ENCODE peak calls at places on chromosomes 4 and X, in five cellular contexts. Q, Z, B, O and N are unnamed samples.

GRCh38 chr4:147733614-147734344 is 1.9 kb downstream of the ARHGAP10 start:
- DNase-seq in O (peak; percentile 22), B (peak; percentile 68), Z (no peak), Q (no peak), N (peak; percentile 66)

GRCh38 chr4:128166982-128167381 is 105.9 kb downstream of the LARP1B start:
- DNase-seq in Z (no peak), O (no peak), B (no peak), Q (no peak), N (no peak)

GRCh38 chr4:1554876-1555265 is 129.2 kb downstream of the FAM53A start:
- DNase-seq in Q (no peak), Z (no peak), B (no peak), O (no peak), N (no peak)

GRCh38 chr4:165355900-165356300 is 22.9 kb upstream of the CPE start:
- DNase-seq in Z (no peak), O (no peak), B (peak; percentile 50), Q (no peak), N (peak; percentile 81)

GRCh38 chrX:40012800-40013682 is 84.7 kb downstream of the BCOR start:
- DNase-seq in O (peak; percentile 43), B (peak; percentile 82), Z (peak; percentile 87), Q (peak; percentile 51), N (peak; percentile 49)

GRCh38 chr4:102868153-102868781 is 525 bp upstream of the CISD2 start:
- DNase-seq in B (no peak), Q (no peak), Z (peak; percentile 13), O (no peak), N (peak; percentile 28)

GRCh38 chrX:21958888-21959287 is 18.4 kb downstream of the SMS start:
- DNase-seq in O (no peak), B (peak; percentile 88), Q (no peak), Z (no peak), N (no peak)

GRCh38 chrX:144219035-144219434 is 335.2 kb downstream of the UBE2NL start:
- DNase-seq in Z (no peak), B (no peak), Q (no peak), O (peak; percentile 13), N (no peak)

GRCh38 chrX:155747520-155747919 is 133.6 kb upstream of the VAMP7 start:
- DNase-seq in Z (peak; percentile 77), Q (no peak), O (peak; percentile 25), B (no peak), N (no peak)

GRCh38 chr4:107131295-107131694 is 95.2 kb upstream of the DKK2 start:
- DNase-seq in O (no peak), Q (no peak), B (no peak), Z (no peak), N (no peak)

GRCh38 chr4:84401669-84402068 is 97.4 kb downstream of the NKX6-1 start:
- DNase-seq in B (no peak), Z (no peak), Q (no peak), O (peak; percentile 20), N (no peak)

GRCh38 chrX:2933125-2933900 is 4.2 kb upstream of the ARSD start:
- DNase-seq in Z (peak; percentile 46), Q (no peak), O (no peak), B (no peak), N (no peak)

GRCh38 chr4:141011799-141012377 is 121.4 kb downstream of the RNF150 start:
- DNase-seq in Z (no peak), B (no peak), Q (no peak), O (no peak), N (no peak)

GRCh38 chr4:2793578-2793919 is 664 bp downstream of the SH3BP2 start:
- DNase-seq in Z (peak; percentile 54), Q (peak; percentile 12), O (no peak), B (peak; percentile 34), N (no peak)

GRCh38 chrX:10310502-10310901 is 153.7 kb downstream of the CLCN4 start:
- DNase-seq in Q (no peak), O (no peak), B (no peak), Z (no peak), N (no peak)

GRCh38 chr4:176271749-176272148 is 2.7 kb upstream of the ASB5 start:
- DNase-seq in B (no peak), O (no peak), Q (no peak), Z (no peak), N (no peak)

GRCh38 chr4:5045099-5045498 is 6.2 kb upstream of the STK32B start:
- DNase-seq in B (peak; percentile 30), Q (no peak), Z (peak; percentile 18), O (peak; percentile 32), N (no peak)

GRCh38 chrX:40912166-40912565 is 173.1 kb upstream of the USP9X start:
- DNase-seq in Z (no peak), O (no peak), B (no peak), Q (no peak), N (no peak)

GRCh38 chr4:106369456-106370060 is 980 bp upstream of the GIMD1 start:
- DNase-seq in O (no peak), Q (no peak), Z (no peak), B (peak; percentile 88), N (peak; percentile 60)

GRCh38 chr4:48237996-48238645 is 31.5 kb downstream of the TEC start:
- DNase-seq in O (no peak), Z (no peak), Q (no peak), B (peak; percentile 34), N (no peak)

GRCh38 chrX:63750846-63751245 is 34.2 kb downstream of the ARHGEF9 start:
- DNase-seq in O (no peak), B (no peak), Q (no peak), Z (no peak), N (no peak)

GRCh38 chrX:69616520-69617203 is 749 bp downstream of the EDA start:
- DNase-seq in B (no peak), O (peak; percentile 15), Z (peak; percentile 18), Q (no peak), N (peak; percentile 17)

GRCh38 chr4:185196437-185196836 is 7.4 kb downstream of the CFAP97 start:
- DNase-seq in B (no peak), Q (no peak), Z (no peak), O (no peak), N (no peak)

GRCh38 chr4:163515198-163515597 is 20.7 kb downstream of the TMA16 start:
- DNase-seq in O (no peak), Z (no peak), Q (no peak), B (no peak), N (no peak)

GRCh38 chrX:69025802-69026301 is 139.4 kb downstream of the PJA1 start:
- DNase-seq in B (peak; percentile 40), O (no peak), Q (no peak), Z (no peak), N (no peak)

GRCh38 chrX:42219231-42219630 is 295.9 kb upstream of the CASK start:
- DNase-seq in O (no peak), Q (no peak), B (no peak), Z (no peak), N (no peak)

GRCh38 chr4:154030747-154031146 is 241.9 kb upstream of the SFRP2 start:
- DNase-seq in Z (no peak), Q (no peak), O (no peak), B (no peak), N (no peak)

GRCh38 chr4:102564399-102564921 is 63.3 kb downstream of the NFKB1 start:
- DNase-seq in Q (no peak), B (no peak), O (no peak), Z (no peak), N (no peak)

DNA sequence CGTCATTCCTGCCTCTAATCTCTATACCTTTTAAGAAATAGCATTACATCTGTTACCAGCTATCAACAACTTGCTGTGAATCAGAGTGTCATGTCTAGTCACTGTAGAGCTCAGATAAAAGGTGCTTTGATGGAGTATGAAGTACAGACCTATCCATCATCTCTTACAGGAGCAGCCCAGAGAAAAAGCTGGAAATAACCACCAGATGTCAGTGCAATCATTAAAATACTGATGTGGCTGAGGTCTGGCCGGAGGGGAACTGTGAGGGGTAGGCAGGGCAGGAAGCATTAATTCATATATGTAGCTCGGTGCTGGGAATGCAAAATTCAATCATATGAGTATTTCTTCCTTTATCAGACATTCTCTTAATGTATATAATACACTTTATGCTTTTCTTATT is 100.6 kb downstream of the AKAP4 start:
- DNase-seq in O (no peak), Z (no peak), B (peak; percentile 2), Q (no peak), N (peak; percentile 16)
- TF ChIP-seq CTCF in O (no peak), Z (peak; percentile 16), B (peak; percentile 27), Q (peak; percentile 50), N (no peak)

GRCh38 chr4:42750091-42750490 is 93.2 kb upstream of the ATP8A1 start:
- DNase-seq in Q (no peak), O (no peak), Z (no peak), B (no peak), N (peak; percentile 16)
- TF ChIP-seq CTCF in Q (no peak), O (no peak), Z (peak; percentile 13), B (no peak), N (no peak)

DNA sequence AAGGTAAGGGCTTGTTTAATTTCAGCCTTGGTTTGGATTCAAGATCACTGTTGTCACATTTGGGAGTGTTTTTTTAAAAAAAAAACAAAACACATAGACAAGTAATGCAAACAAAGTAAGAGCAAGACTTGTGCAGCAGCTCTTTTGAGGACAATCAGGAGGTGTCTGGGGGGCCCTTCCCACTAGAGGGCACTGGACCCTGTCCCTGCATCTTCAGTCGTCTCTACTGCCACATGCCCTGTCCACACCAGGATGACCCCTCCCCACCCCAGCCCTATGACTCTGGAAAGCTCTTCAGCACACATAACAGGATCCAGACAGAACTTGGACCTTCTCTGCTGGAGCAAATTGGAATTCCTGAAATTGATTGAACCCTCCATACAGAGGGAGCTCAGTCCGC is 71.0 kb downstream of the USP46 start:
- DNase-seq in B (peak; percentile 50), Q (no peak), O (no peak), Z (peak; percentile 9), N (peak; percentile 46)
- TF ChIP-seq CTCF in B (peak; percentile 55), Q (peak; percentile 13), O (no peak), Z (peak; percentile 16), N (no peak)

DNA sequence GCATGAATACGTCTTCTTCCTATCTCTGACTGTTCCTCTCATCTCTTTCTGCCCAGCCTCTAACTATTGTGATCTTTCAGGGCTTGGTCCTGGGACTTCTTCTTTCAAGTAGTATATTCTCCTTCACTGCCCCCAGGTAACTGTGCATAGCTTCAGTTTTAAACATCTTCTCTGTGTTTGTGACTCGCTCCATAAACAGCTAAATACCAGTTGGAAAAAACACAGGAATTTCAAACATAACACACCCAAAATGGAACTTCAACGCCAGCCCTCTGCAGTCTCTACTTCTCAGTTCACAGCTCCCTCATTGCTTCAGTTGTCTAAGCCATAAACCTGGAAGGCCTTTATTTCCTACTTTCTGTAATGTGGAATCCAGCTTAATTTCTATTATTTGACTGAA is 16.6 kb downstream of the TRIML2 start:
- DNase-seq in Z (no peak), O (no peak), Q (no peak), B (no peak), N (no peak)
- TF ChIP-seq CTCF in Z (no peak), O (no peak), Q (no peak), B (no peak), N (no peak)

GRCh38 chr4:139227729-139228404 is 50.8 kb upstream of the ELF2 start:
- DNase-seq in Q (no peak), O (no peak), B (no peak), Z (no peak), N (no peak)
- TF ChIP-seq CTCF in Q (no peak), O (no peak), B (peak; percentile 35), Z (no peak), N (no peak)